ENCODE peak calls at places on chromosomes 5 and 9, in six cellular contexts. One of them, this sample, is unnamed.

GRCh38 chr9:130069048-130069447 is 15.3 kb downstream of the GPR107 start:
- DNase-seq in IMR-90: no peak
- DNase-seq in A549: no peak
- DNase-seq in upper lobe of left lung: no peak
- DNase-seq in suprapubic skin: no peak
- DNase-seq in stomach: no peak
- DNase-seq in this sample: no peak

GRCh38 chr9:84045481-84046097 is 65.0 kb downstream of the RMI1 start:
- DNase-seq in IMR-90: no peak
- DNase-seq in A549: no peak
- DNase-seq in upper lobe of left lung: no peak
- DNase-seq in suprapubic skin: no peak
- DNase-seq in stomach: no peak
- DNase-seq in this sample: no peak

GRCh38 chr9:6739218-6739617 is 18.6 kb upstream of the KDM4C start:
- DNase-seq in IMR-90: peak
- DNase-seq in A549: peak
- DNase-seq in upper lobe of left lung: no peak
- DNase-seq in suprapubic skin: no peak
- DNase-seq in stomach: no peak
- DNase-seq in this sample: no peak

GRCh38 chr5:43851741-43852140 is 248.8 kb downstream of the NNT start:
- DNase-seq in IMR-90: no peak
- DNase-seq in A549: no peak
- DNase-seq in upper lobe of left lung: no peak
- DNase-seq in suprapubic skin: no peak
- DNase-seq in stomach: no peak
- DNase-seq in this sample: no peak

GRCh38 chr5:10140195-10140973 is 109.3 kb downstream of the ATPSCKMT start:
- DNase-seq in IMR-90: peak
- DNase-seq in A549: peak
- DNase-seq in upper lobe of left lung: no peak
- DNase-seq in suprapubic skin: no peak
- DNase-seq in stomach: no peak
- DNase-seq in this sample: no peak

GRCh38 chr5:136018814-136019777 is 9.7 kb upstream of the TGFBI start:
- DNase-seq in IMR-90: peak
- DNase-seq in A549: peak
- DNase-seq in upper lobe of left lung: no peak
- DNase-seq in suprapubic skin: no peak
- DNase-seq in stomach: no peak
- DNase-seq in this sample: peak

GRCh38 chr9:124697326-124698200 is 73.5 kb downstream of the NR6A1 start:
- DNase-seq in IMR-90: peak
- DNase-seq in A549: peak
- DNase-seq in upper lobe of left lung: no peak
- DNase-seq in suprapubic skin: no peak
- DNase-seq in stomach: no peak
- DNase-seq in this sample: no peak

GRCh38 chr5:170632266-170632984 is 128.6 kb downstream of the KCNIP1 start:
- DNase-seq in IMR-90: no peak
- DNase-seq in A549: peak
- DNase-seq in upper lobe of left lung: peak
- DNase-seq in suprapubic skin: no peak
- DNase-seq in stomach: no peak
- DNase-seq in this sample: no peak

GRCh38 chr9:90871327-90871935 is 69.8 kb downstream of the SYK start:
- DNase-seq in IMR-90: no peak
- DNase-seq in A549: no peak
- DNase-seq in upper lobe of left lung: no peak
- DNase-seq in suprapubic skin: no peak
- DNase-seq in stomach: no peak
- DNase-seq in this sample: no peak

GRCh38 chr9:3827175-3827574 is 301.4 kb upstream of the RFX3 start:
- DNase-seq in IMR-90: no peak
- DNase-seq in A549: no peak
- DNase-seq in upper lobe of left lung: no peak
- DNase-seq in suprapubic skin: no peak
- DNase-seq in stomach: peak
- DNase-seq in this sample: no peak

GRCh38 chr5:56686337-56687198 is 128.8 kb upstream of the MAP3K1 start:
- DNase-seq in IMR-90: no peak
- DNase-seq in A549: no peak
- DNase-seq in upper lobe of left lung: no peak
- DNase-seq in suprapubic skin: no peak
- DNase-seq in stomach: no peak
- DNase-seq in this sample: no peak

GRCh38 chr5:7210549-7210948 is 185.4 kb upstream of the ADCY2 start:
- DNase-seq in IMR-90: no peak
- DNase-seq in A549: no peak
- DNase-seq in upper lobe of left lung: no peak
- DNase-seq in suprapubic skin: no peak
- DNase-seq in stomach: no peak
- DNase-seq in this sample: no peak

GRCh38 chr5:36875051-36875788 is 1.3 kb upstream of the NIPBL start:
- DNase-seq in IMR-90: peak
- DNase-seq in A549: peak
- DNase-seq in upper lobe of left lung: peak
- DNase-seq in suprapubic skin: peak
- DNase-seq in stomach: peak
- DNase-seq in this sample: peak

GRCh38 chr5:178371362-178372090 is 138.9 kb upstream of the PHYKPL start:
- DNase-seq in IMR-90: no peak
- DNase-seq in A549: no peak
- DNase-seq in upper lobe of left lung: no peak
- DNase-seq in suprapubic skin: no peak
- DNase-seq in stomach: no peak
- DNase-seq in this sample: no peak

GRCh38 chr5:177362871-177363507 is 5.3 kb downstream of the RGS14 start:
- DNase-seq in IMR-90: no peak
- DNase-seq in A549: peak
- DNase-seq in upper lobe of left lung: peak
- DNase-seq in suprapubic skin: no peak
- DNase-seq in stomach: peak
- DNase-seq in this sample: peak

GRCh38 chr9:121568541-121569265 is 69.1 kb upstream of the GGTA1 start:
- DNase-seq in IMR-90: peak
- DNase-seq in A549: no peak
- DNase-seq in upper lobe of left lung: no peak
- DNase-seq in suprapubic skin: no peak
- DNase-seq in stomach: no peak
- DNase-seq in this sample: peak

GRCh38 chr9:136007906-136008692 is 46.9 kb upstream of the UBAC1 start:
- DNase-seq in IMR-90: peak
- DNase-seq in A549: peak
- DNase-seq in upper lobe of left lung: peak
- DNase-seq in suprapubic skin: no peak
- DNase-seq in stomach: no peak
- DNase-seq in this sample: no peak

GRCh38 chr5:74424162-74424868 is 216.2 kb downstream of the ENC1 start:
- DNase-seq in IMR-90: no peak
- DNase-seq in A549: no peak
- DNase-seq in upper lobe of left lung: no peak
- DNase-seq in suprapubic skin: no peak
- DNase-seq in stomach: no peak
- DNase-seq in this sample: no peak

GRCh38 chr5:142748568-142749249 is 21.5 kb upstream of the ARHGAP26 start:
- DNase-seq in IMR-90: no peak
- DNase-seq in A549: peak
- DNase-seq in upper lobe of left lung: no peak
- DNase-seq in suprapubic skin: no peak
- DNase-seq in stomach: peak
- DNase-seq in this sample: no peak

GRCh38 chr5:141654298-141654697 is 3.1 kb upstream of the FCHSD1 start:
- DNase-seq in IMR-90: peak
- DNase-seq in A549: no peak
- DNase-seq in upper lobe of left lung: no peak
- DNase-seq in suprapubic skin: no peak
- DNase-seq in stomach: no peak
- DNase-seq in this sample: no peak

GRCh38 chr9:72362680-72363139 is 2.3 kb downstream of the ZFAND5 start:
- DNase-seq in IMR-90: peak
- DNase-seq in A549: peak
- DNase-seq in upper lobe of left lung: no peak
- DNase-seq in suprapubic skin: no peak
- DNase-seq in stomach: peak
- DNase-seq in this sample: peak

GRCh38 chr5:168364151-168364661 is 72.8 kb downstream of the WWC1 start:
- DNase-seq in IMR-90: peak
- DNase-seq in A549: no peak
- DNase-seq in upper lobe of left lung: no peak
- DNase-seq in suprapubic skin: no peak
- DNase-seq in stomach: no peak
- DNase-seq in this sample: no peak

GRCh38 chr5:158807947-158808346 is 291.8 kb downstream of the EBF1 start:
- DNase-seq in IMR-90: no peak
- DNase-seq in A549: peak
- DNase-seq in upper lobe of left lung: no peak
- DNase-seq in suprapubic skin: no peak
- DNase-seq in stomach: no peak
- DNase-seq in this sample: no peak

GRCh38 chr9:115170674-115171073 is 52.7 kb upstream of the TNC start:
- DNase-seq in IMR-90: peak
- DNase-seq in A549: peak
- DNase-seq in upper lobe of left lung: no peak
- DNase-seq in suprapubic skin: no peak
- DNase-seq in stomach: no peak
- DNase-seq in this sample: no peak

GRCh38 chr9:110738982-110739381 is 70.4 kb downstream of the MUSK start:
- DNase-seq in IMR-90: peak
- DNase-seq in A549: no peak
- DNase-seq in upper lobe of left lung: no peak
- DNase-seq in suprapubic skin: no peak
- DNase-seq in stomach: no peak
- DNase-seq in this sample: no peak

GRCh38 chr5:142826741-142827492 is 56.7 kb downstream of the ARHGAP26 start:
- DNase-seq in IMR-90: peak
- DNase-seq in A549: peak
- DNase-seq in upper lobe of left lung: no peak
- DNase-seq in suprapubic skin: no peak
- DNase-seq in stomach: peak
- DNase-seq in this sample: peak

GRCh38 chr5:68428232-68428811 is 212.8 kb downstream of the PIK3R1 start:
- DNase-seq in IMR-90: no peak
- DNase-seq in A549: no peak
- DNase-seq in upper lobe of left lung: no peak
- DNase-seq in suprapubic skin: no peak
- DNase-seq in stomach: no peak
- DNase-seq in this sample: no peak

GRCh38 chr9:111483419-111483861 is 743 bp downstream of the ECPAS start:
- DNase-seq in IMR-90: no peak
- DNase-seq in A549: no peak
- DNase-seq in upper lobe of left lung: no peak
- DNase-seq in suprapubic skin: no peak
- DNase-seq in stomach: no peak
- DNase-seq in this sample: peak

GRCh38 chr9:72687331-72687730 is 165.9 kb downstream of the TMC1 start:
- DNase-seq in IMR-90: no peak
- DNase-seq in A549: no peak
- DNase-seq in upper lobe of left lung: no peak
- DNase-seq in suprapubic skin: no peak
- DNase-seq in stomach: no peak
- DNase-seq in this sample: no peak

GRCh38 chr5:170495796-170496195 is 8.0 kb upstream of the KCNIP1 start:
- DNase-seq in IMR-90: no peak
- DNase-seq in A549: no peak
- DNase-seq in upper lobe of left lung: no peak
- DNase-seq in suprapubic skin: no peak
- DNase-seq in stomach: no peak
- DNase-seq in this sample: no peak

GRCh38 chr9:133768859-133769510 is 30.8 kb upstream of the SARDH start:
- DNase-seq in IMR-90: no peak
- DNase-seq in A549: peak
- DNase-seq in upper lobe of left lung: no peak
- DNase-seq in suprapubic skin: no peak
- DNase-seq in stomach: peak
- DNase-seq in this sample: no peak

GRCh38 chr5:98050583-98050982 is 722.9 kb upstream of the RGMB start:
- DNase-seq in IMR-90: peak
- DNase-seq in A549: peak
- DNase-seq in upper lobe of left lung: no peak
- DNase-seq in suprapubic skin: no peak
- DNase-seq in stomach: no peak
- DNase-seq in this sample: no peak

GRCh38 chr9:96612105-96612965 is 7.3 kb downstream of the CDC14B start:
- DNase-seq in IMR-90: peak
- DNase-seq in A549: peak
- DNase-seq in upper lobe of left lung: no peak
- DNase-seq in suprapubic skin: peak
- DNase-seq in stomach: peak
- DNase-seq in this sample: peak

GRCh38 chr5:139764250-139764791 is 31.3 kb upstream of the PSD2 start:
- DNase-seq in IMR-90: no peak
- DNase-seq in A549: no peak
- DNase-seq in upper lobe of left lung: peak
- DNase-seq in suprapubic skin: no peak
- DNase-seq in stomach: no peak
- DNase-seq in this sample: no peak
- H3K4me3 ChIP-seq in IMR-90: no peak
- H3K4me3 ChIP-seq in A549: no peak
- H3K4me3 ChIP-seq in upper lobe of left lung: no peak
- H3K4me3 ChIP-seq in suprapubic skin: no peak
- H3K4me3 ChIP-seq in stomach: no peak
- H3K4me3 ChIP-seq in this sample: no peak

DNA sequence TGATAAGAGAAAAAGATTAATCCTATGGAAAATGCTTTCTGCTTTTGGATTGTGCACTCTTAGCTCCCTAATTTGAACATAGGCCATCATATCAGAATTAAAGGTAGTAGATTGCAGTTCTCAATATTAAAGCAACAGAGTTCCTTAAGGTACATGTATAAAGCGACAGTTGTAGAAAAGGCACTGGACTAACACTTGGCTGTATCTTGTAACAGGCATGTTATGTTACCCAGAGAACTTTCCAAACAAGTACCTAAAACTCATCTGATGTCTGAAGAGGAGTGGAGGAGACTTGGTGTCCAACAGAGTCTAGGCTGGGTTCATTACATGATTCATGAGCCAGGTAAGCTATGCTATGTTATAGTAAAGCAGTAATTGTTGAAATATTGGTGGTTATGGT is 3.3 kb upstream of the SECISBP2 start:
- DNase-seq in IMR-90: no peak
- DNase-seq in A549: no peak
- DNase-seq in upper lobe of left lung: no peak
- DNase-seq in suprapubic skin: no peak
- DNase-seq in stomach: no peak
- DNase-seq in this sample: no peak
- TF ChIP-seq POLR2A in IMR-90: no peak
- TF ChIP-seq POLR2A in A549: no peak
- TF ChIP-seq POLR2A in upper lobe of left lung: no peak
- TF ChIP-seq POLR2A in suprapubic skin: no peak
- TF ChIP-seq POLR2A in stomach: no peak
- TF ChIP-seq POLR2A in this sample: no peak

GRCh38 chr5:149406203-149406978 is 27.3 kb upstream of the IL17B start:
- DNase-seq in IMR-90: peak
- DNase-seq in A549: no peak
- DNase-seq in upper lobe of left lung: peak
- DNase-seq in suprapubic skin: no peak
- DNase-seq in stomach: no peak
- DNase-seq in this sample: peak
- H3K4me3 ChIP-seq in IMR-90: peak
- H3K4me3 ChIP-seq in A549: no peak
- H3K4me3 ChIP-seq in upper lobe of left lung: peak
- H3K4me3 ChIP-seq in suprapubic skin: peak
- H3K4me3 ChIP-seq in stomach: peak
- H3K4me3 ChIP-seq in this sample: peak

GRCh38 chr5:92017786-92018185 is 634.7 kb upstream of the ARRDC3 start:
- DNase-seq in IMR-90: peak
- DNase-seq in A549: peak
- DNase-seq in upper lobe of left lung: no peak
- DNase-seq in suprapubic skin: no peak
- DNase-seq in stomach: no peak
- DNase-seq in this sample: no peak
- TF ChIP-seq POLR2A in IMR-90: no peak
- TF ChIP-seq POLR2A in A549: no peak
- TF ChIP-seq POLR2A in upper lobe of left lung: no peak
- TF ChIP-seq POLR2A in suprapubic skin: no peak
- TF ChIP-seq POLR2A in stomach: no peak
- TF ChIP-seq POLR2A in this sample: no peak